ENCODE peak calls at places on chromosomes 7 and 10, in seven cellular contexts. One of them, this sample, is unnamed.

GRCh38 chr7:82051641-82052040 is 281.8 kb upstream of the HGF start:
- DNase-seq in DMS153: peak; percentile 30
- DNase-seq in NAMALWA: no peak
- DNase-seq in NCI-H2029: no peak
- DNase-seq in T-helper 9 cell: no peak
- DNase-seq in endothelial cell: no peak
- DNase-seq in KBM-7: no peak
- DNase-seq in this sample: peak; percentile 12

GRCh38 chr10:102753724-102754123 is 10.0 kb downstream of the WBP1L start:
- DNase-seq in T-helper 9 cell: no peak
- DNase-seq in DMS153: no peak
- DNase-seq in NCI-H2029: no peak
- DNase-seq in endothelial cell: no peak
- DNase-seq in NAMALWA: no peak
- DNase-seq in KBM-7: no peak
- DNase-seq in this sample: no peak

GRCh38 chr7:93117852-93118530 is at the start of gene SAMD9:
- DNase-seq in NAMALWA: peak; percentile 96
- DNase-seq in NCI-H2029: peak; percentile 89
- DNase-seq in T-helper 9 cell: peak; percentile 33
- DNase-seq in DMS153: peak; percentile 93
- DNase-seq in KBM-7: peak; percentile 84
- DNase-seq in endothelial cell: no peak
- DNase-seq in this sample: peak; percentile 87

GRCh38 chr7:112892263-112892662 is 102.1 kb upstream of the TMEM168 start:
- DNase-seq in endothelial cell: no peak
- DNase-seq in DMS153: no peak
- DNase-seq in NAMALWA: no peak
- DNase-seq in NCI-H2029: no peak
- DNase-seq in T-helper 9 cell: no peak
- DNase-seq in KBM-7: no peak
- DNase-seq in this sample: no peak

GRCh38 chr7:151724920-151725584 is 151.9 kb downstream of the PRKAG2 start:
- DNase-seq in DMS153: no peak
- DNase-seq in NCI-H2029: no peak
- DNase-seq in T-helper 9 cell: no peak
- DNase-seq in NAMALWA: no peak
- DNase-seq in KBM-7: no peak
- DNase-seq in endothelial cell: no peak
- DNase-seq in this sample: no peak

GRCh38 chr7:149196705-149197171 is 1.4 kb downstream of the ZNF282 start:
- DNase-seq in NAMALWA: no peak
- DNase-seq in DMS153: no peak
- DNase-seq in endothelial cell: no peak
- DNase-seq in NCI-H2029: no peak
- DNase-seq in T-helper 9 cell: no peak
- DNase-seq in KBM-7: peak; percentile 16
- DNase-seq in this sample: no peak

GRCh38 chr10:48245977-48246376 is 28.5 kb downstream of the FRMPD2 start:
- DNase-seq in NAMALWA: no peak
- DNase-seq in T-helper 9 cell: no peak
- DNase-seq in DMS153: no peak
- DNase-seq in NCI-H2029: no peak
- DNase-seq in KBM-7: no peak
- DNase-seq in endothelial cell: no peak
- DNase-seq in this sample: no peak

GRCh38 chr10:29646238-29646902 is 11.6 kb upstream of the SVIL start:
- DNase-seq in NAMALWA: no peak
- DNase-seq in NCI-H2029: no peak
- DNase-seq in KBM-7: no peak
- DNase-seq in endothelial cell: no peak
- DNase-seq in T-helper 9 cell: no peak
- DNase-seq in DMS153: no peak
- DNase-seq in this sample: no peak

GRCh38 chr10:114718386-114718785 is 60.3 kb upstream of the ABLIM1 start:
- DNase-seq in T-helper 9 cell: no peak
- DNase-seq in endothelial cell: no peak
- DNase-seq in NAMALWA: no peak
- DNase-seq in KBM-7: no peak
- DNase-seq in DMS153: no peak
- DNase-seq in NCI-H2029: no peak
- DNase-seq in this sample: no peak

GRCh38 chr7:50679218-50680007 is 103.3 kb downstream of the GRB10 start:
- DNase-seq in endothelial cell: no peak
- DNase-seq in NAMALWA: peak; percentile 83
- DNase-seq in DMS153: peak; percentile 79
- DNase-seq in KBM-7: peak; percentile 63
- DNase-seq in T-helper 9 cell: no peak
- DNase-seq in NCI-H2029: peak; percentile 69
- DNase-seq in this sample: peak; percentile 89

GRCh38 chr10:44651834-44652233 is 259.3 kb upstream of the TMEM72 start:
- DNase-seq in T-helper 9 cell: no peak
- DNase-seq in NAMALWA: no peak
- DNase-seq in NCI-H2029: no peak
- DNase-seq in KBM-7: no peak
- DNase-seq in DMS153: no peak
- DNase-seq in endothelial cell: no peak
- DNase-seq in this sample: peak; percentile 14

GRCh38 chr10:63114031-63114814 is 18.9 kb upstream of the NRBF2 start:
- DNase-seq in endothelial cell: no peak
- DNase-seq in DMS153: no peak
- DNase-seq in NAMALWA: no peak
- DNase-seq in T-helper 9 cell: no peak
- DNase-seq in NCI-H2029: no peak
- DNase-seq in KBM-7: no peak
- DNase-seq in this sample: no peak

This sample was measured in NCI-H1092 treated with DMSO at 0.1 percent for 48 hours.